ENCODE peak calls at places on chromosomes 3 and 15, in seven cellular contexts. D is K562, E is SK-N-SH, S is HCT116, G is HepG2, H is H1, F is GM12878. V is an unnamed sample.

GRCh38 chr15:63256433-63256884 is 20.9 kb upstream of the APH1B start:
- DNase-seq in E (no peak), F (no peak), S (no peak), D (no peak), H (no peak), G (peak; percentile 33), V (no peak)

GRCh38 chr3:75101329-75102147 is 487.1 kb upstream of the CNTN3 start:
- DNase-seq in S (no peak), F (no peak), E (no peak), H (peak; percentile 44), D (no peak), G (no peak), V (no peak)

GRCh38 chr15:23846218-23846617 is 159.1 kb upstream of the NDN start:
- DNase-seq in D (no peak), G (no peak), F (no peak), H (no peak), S (no peak), E (no peak), V (no peak)

GRCh38 chr3:184545769-184546168 is 15.8 kb upstream of the EPHB3 start:
- DNase-seq in F (no peak), D (no peak), H (no peak), E (no peak), S (no peak), G (no peak), V (no peak)

GRCh38 chr3:192130534-192131132 is 596.7 kb downstream of the FGF12 start:
- DNase-seq in D (peak; percentile 27), E (peak; percentile 24), H (peak; percentile 5), S (peak; percentile 60), F (peak; percentile 13), G (peak; percentile 42), V (peak; percentile 88)

GRCh38 chr3:188051801-188052228 is 102.1 kb upstream of the LPP start:
- DNase-seq in F (no peak), D (no peak), H (no peak), G (no peak), E (no peak), S (no peak), V (no peak)

GRCh38 chr3:64157150-64158035 is 67.9 kb downstream of the PRICKLE2 start:
- DNase-seq in S (no peak), G (no peak), F (no peak), H (no peak), D (no peak), E (peak; percentile 20), V (peak; percentile 86)

GRCh38 chr3:153290278-153291015 is 128.4 kb downstream of the RAP2B start:
- DNase-seq in F (no peak), G (no peak), D (peak; percentile 54), H (no peak), E (no peak), S (no peak), V (peak; percentile 56)

GRCh38 chr3:119974666-119975065 is 119.6 kb downstream of the GSK3B start:
- DNase-seq in G (no peak), S (no peak), H (no peak), F (no peak), D (no peak), E (no peak), V (no peak)

GRCh38 chr3:197454014-197454413 is 101.8 kb downstream of the BDH1 start:
- DNase-seq in F (no peak), S (peak; percentile 21), D (no peak), G (peak; percentile 49), H (no peak), E (peak; percentile 50), V (peak; percentile 77)

GRCh38 chr15:59191855-59192237 is 14.8 kb upstream of the LDHAL6B start:
- DNase-seq in G (no peak), D (no peak), E (no peak), S (peak; percentile 55), H (no peak), F (no peak), V (no peak)

GRCh38 chr3:39707314-39707909 is 102.0 kb upstream of the MYRIP start:
- DNase-seq in G (peak; percentile 13), D (peak; percentile 54), S (peak; percentile 29), F (no peak), H (no peak), E (peak; percentile 59), V (peak; percentile 55)

GRCh38 chr3:49553320-49553689 is 972 bp upstream of the BSN start:
- DNase-seq in H (no peak), F (no peak), E (no peak), D (no peak), G (no peak), S (no peak), V (no peak)

GRCh38 chr15:29090617-29091466 is 178.8 kb downstream of the NSMCE3 start:
- DNase-seq in D (peak; percentile 56), H (no peak), S (peak; percentile 12), E (peak; percentile 79), G (peak; percentile 12), F (no peak), V (no peak)
- TF ChIP-seq JUND in D (no peak), H (no peak), S (no peak), E (no peak), G (no peak), F (no peak), V (no peak)

DNA sequence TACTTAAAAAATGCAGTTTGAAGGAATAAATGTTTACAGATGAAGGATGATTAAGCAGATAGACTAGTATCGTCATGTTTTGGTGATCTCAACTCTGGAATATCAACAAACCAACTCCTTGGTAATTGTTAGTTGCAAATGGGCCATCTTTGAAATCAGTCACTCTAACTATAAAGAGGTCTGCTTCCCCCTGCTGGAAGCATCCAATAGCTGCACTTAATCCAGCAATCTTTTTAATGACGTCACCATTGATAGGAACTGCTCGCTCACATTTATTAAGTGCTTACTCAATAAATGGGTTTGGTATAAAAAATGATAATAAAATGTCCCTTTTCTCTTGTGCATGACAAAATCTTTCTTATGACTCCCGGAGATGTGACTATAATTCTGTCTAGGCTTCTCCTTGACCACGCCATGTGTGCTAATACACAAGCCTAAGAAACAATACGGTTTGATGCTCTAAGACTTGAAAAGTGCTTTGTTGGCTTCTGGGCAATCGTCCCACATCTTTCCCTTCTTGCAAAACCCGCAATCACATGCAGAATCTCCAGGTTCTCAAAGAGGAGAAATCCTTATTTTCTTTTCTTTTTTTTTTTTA is 227.6 kb upstream of the POU1F1 start:
- DNase-seq in E (peak; percentile 47), F (no peak), H (peak; percentile 2), S (peak; percentile 75), G (peak; percentile 60), D (peak; percentile 54), V (peak; percentile 23)
- TF ChIP-seq JUND in E (no peak), F (peak; percentile 57), H (peak; percentile 98), S (no peak), G (no peak), D (peak; percentile 85), V (no peak)

GRCh38 chr3:160278210-160278609 is 53.0 kb downstream of the C3orf80 start:
- DNase-seq in D (peak; percentile 23), E (no peak), F (no peak), G (no peak), H (no peak), S (no peak), V (peak; percentile 87)
- TF ChIP-seq JUND in D (no peak), E (no peak), F (no peak), G (no peak), H (no peak), S (no peak), V (no peak)

GRCh38 chr3:168436327-168436726 is 340.6 kb upstream of the GOLIM4 start:
- DNase-seq in E (no peak), S (no peak), G (no peak), F (no peak), D (no peak), H (no peak), V (no peak)

GRCh38 chr3:168426196-168426595 is 330.5 kb upstream of the GOLIM4 start:
- DNase-seq in S (no peak), F (no peak), G (no peak), D (no peak), E (no peak), H (no peak), V (no peak)

GRCh38 chr3:168427830-168428471 is 332.2 kb upstream of the GOLIM4 start:
- DNase-seq in E (no peak), D (no peak), F (no peak), H (no peak), G (no peak), S (no peak), V (no peak)

DNA sequence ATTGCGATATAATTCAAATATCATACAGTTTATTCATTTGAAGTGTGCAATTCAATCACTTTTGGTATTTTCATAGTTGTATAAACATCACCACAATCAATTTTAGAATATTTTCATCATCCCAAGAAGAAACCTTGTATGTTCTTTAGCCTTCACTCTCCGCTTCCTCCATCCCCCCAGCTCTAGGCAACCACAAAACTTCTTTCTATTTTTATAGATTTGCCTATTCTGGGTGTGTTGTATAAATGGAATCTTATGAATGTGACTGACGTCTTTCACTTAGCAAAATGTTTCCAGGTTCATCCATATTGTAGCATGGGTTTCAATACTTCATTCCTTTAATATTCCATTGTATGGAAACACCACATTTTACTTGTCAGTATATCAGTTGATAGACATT is 335.7 kb upstream of the GOLIM4 start:
- DNase-seq in S (no peak), G (no peak), E (no peak), F (no peak), H (no peak), D (no peak), V (no peak)
- TF ChIP-seq JUND in S (no peak), G (no peak), E (no peak), F (no peak), H (no peak), D (no peak), V (no peak)

DNA sequence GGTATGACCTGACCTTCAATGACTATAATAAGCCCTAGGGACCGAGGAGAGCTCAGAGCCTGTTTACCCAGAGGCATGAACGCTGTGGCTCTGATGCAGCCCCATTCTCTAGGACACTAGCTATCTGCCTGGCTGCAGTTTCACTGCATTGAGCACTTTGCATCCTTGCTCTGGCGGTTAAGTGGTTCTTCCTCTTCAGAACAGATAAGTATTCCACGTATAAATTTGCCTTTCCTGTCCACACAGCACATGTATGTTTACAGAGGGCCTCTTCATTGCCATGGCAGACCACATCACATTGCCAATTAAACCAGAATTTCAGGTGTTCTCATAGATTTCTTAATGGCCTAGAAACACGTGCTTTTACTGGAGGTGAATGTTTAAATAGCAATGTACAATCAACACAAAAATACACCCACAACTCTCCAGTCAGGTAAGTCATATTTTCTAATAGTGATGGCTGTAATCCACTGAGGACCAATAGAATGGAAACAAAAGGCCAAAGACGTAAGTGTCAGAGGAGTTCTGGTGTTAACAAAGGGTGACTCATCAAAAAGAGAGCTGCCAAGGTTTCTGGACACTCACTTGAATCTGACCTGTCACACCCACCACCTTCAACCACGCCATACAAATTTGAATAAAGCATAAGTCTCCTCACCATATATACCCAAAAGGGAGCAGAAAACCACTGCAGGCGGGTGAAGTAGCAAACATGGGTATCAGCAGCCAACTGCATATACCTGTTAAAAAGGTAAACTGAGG is 553.4 kb downstream of the OCA2 start:
- DNase-seq in E (no peak), S (no peak), D (peak; percentile 30), F (no peak), G (no peak), H (no peak), V (peak; percentile 13)
- TF ChIP-seq JUND in E (no peak), S (no peak), D (peak; percentile 13), F (no peak), G (no peak), H (no peak), V (no peak)